ENCODE peak calls at places on chromosome 4, in four cellular contexts. X, J, I and K are unnamed samples.

GRCh38 chr4:20625460-20625859 is 74.8 kb upstream of the PACRGL start:
- DNase-seq in X (no peak), J (no peak), I (no peak), K (no peak)

GRCh38 chr4:29588615-29589014 is 1131.6 kb upstream of the PCDH7 start:
- DNase-seq in X (no peak), J (no peak), I (peak), K (no peak)

GRCh38 chr4:184262901-184263300 is 45.2 kb upstream of the ENPP6 start:
- DNase-seq in X (no peak), J (no peak), I (peak), K (no peak)

GRCh38 chr4:135418353-135418752 is 1216.8 kb upstream of the PABPC4L start:
- DNase-seq in X (no peak), J (peak), I (no peak), K (peak)

GRCh38 chr4:32826169-32826568 is 2106.0 kb downstream of the PCDH7 start:
- DNase-seq in X (no peak), J (no peak), I (no peak), K (no peak)

GRCh38 chr4:46549125-46549524 is 159.2 kb upstream of the GABRA2 start:
- DNase-seq in X (no peak), J (no peak), I (no peak), K (no peak)

GRCh38 chr4:101282076-101282844 is 65.1 kb downstream of the PPP3CA start:
- DNase-seq in X (no peak), J (peak), I (no peak), K (no peak)

GRCh38 chr4:141328550-141329173 is 108.0 kb downstream of the ZNF330 start:
- DNase-seq in X (no peak), J (no peak), I (no peak), K (no peak)

GRCh38 chr4:42515156-42515884 is 118.0 kb downstream of the SHISA3 start:
- DNase-seq in X (peak), J (peak), I (peak), K (no peak)

GRCh38 chr4:138815811-138816210 is 199.8 kb upstream of the NOCT start:
- DNase-seq in X (no peak), J (no peak), I (no peak), K (no peak)

GRCh38 chr4:137524642-137525384 is 7.5 kb downstream of the PCDH18 start:
- DNase-seq in X (no peak), J (no peak), I (no peak), K (no peak)

GRCh38 chr4:3010998-3011397 is 47.6 kb downstream of the GRK4 start:
- DNase-seq in X (peak), J (no peak), I (peak), K (peak)

GRCh38 chr4:20194079-20195013 is 57.4 kb upstream of the SLIT2 start:
- DNase-seq in X (peak), J (no peak), I (peak), K (peak)

GRCh38 chr4:140052050-140052449 is 101.9 kb downstream of the MAML3 start:
- DNase-seq in X (peak), J (peak), I (peak), K (no peak)

GRCh38 chr4:41670530-41670929 is 78.0 kb downstream of the PHOX2B start:
- DNase-seq in X (no peak), J (no peak), I (no peak), K (no peak)

GRCh38 chr4:52822583-52823477 is 39.3 kb upstream of the RASL11B start:
- DNase-seq in X (peak), J (no peak), I (no peak), K (peak)

GRCh38 chr4:110155632-110156031 is 42.8 kb downstream of the ELOVL6 start:
- DNase-seq in X (peak), J (no peak), I (no peak), K (peak)

GRCh38 chr4:172599554-172599953 is 569.1 kb upstream of the GALNT7 start:
- DNase-seq in X (no peak), J (no peak), I (no peak), K (no peak)

GRCh38 chr4:102633100-102633499 is 127.7 kb downstream of the MANBA start:
- DNase-seq in X (no peak), J (no peak), I (no peak), K (no peak)

GRCh38 chr4:173333658-173334084 is 487 bp downstream of the HMGB2 start:
- DNase-seq in X (no peak), J (peak), I (peak), K (peak)

GRCh38 chr4:6023766-6024165 is 5.5 kb upstream of the C4orf50 start:
- DNase-seq in X (no peak), J (no peak), I (peak), K (no peak)

GRCh38 chr4:41095973-41096372 is 118.4 kb downstream of the APBB2 start:
- DNase-seq in X (no peak), J (no peak), I (peak), K (peak)

GRCh38 chr4:25234390-25235367 is 846 bp downstream of the PI4K2B start:
- DNase-seq in X (peak), J (peak), I (peak), K (peak)

GRCh38 chr4:6682862-6683590 is 10.7 kb upstream of the S100P start:
- DNase-seq in X (no peak), J (no peak), I (no peak), K (peak)

GRCh38 chr4:98566491-98567008 is 91.9 kb downstream of the TSPAN5 start:
- DNase-seq in X (no peak), J (peak), I (peak), K (no peak)

GRCh38 chr4:8616831-8617230 is 24.3 kb downstream of the CPZ start:
- DNase-seq in X (no peak), J (no peak), I (no peak), K (no peak)

GRCh38 chr4:81164623-81165416 is 50.2 kb downstream of the PRKG2 start:
- DNase-seq in X (peak), J (no peak), I (peak), K (no peak)